ENCODE peak calls at places on chromosomes 16 and 17, in five cellular contexts. K is CD4-positive, alpha-beta T cell; X is WTC11; C is GM13976; Z is transverse colon. E is an unnamed sample.

GRCh38 chr17:48013876-48014602 is 23.6 kb downstream of the COPZ2 start:
- DNase-seq in K (no peak), X (no peak), C (no peak), Z (no peak), E (no peak)

GRCh38 chr17:14150604-14151003 is 81.3 kb downstream of the COX10 start:
- DNase-seq in K (no peak), X (no peak), C (no peak), Z (no peak), E (no peak)

GRCh38 chr17:34527908-34528470 is 51.4 kb upstream of the TMEM132E start:
- DNase-seq in K (no peak), X (peak; percentile 61), C (no peak), Z (no peak), E (no peak)

GRCh38 chr16:82031116-82032084 is 3.7 kb upstream of the HSD17B2 start:
- DNase-seq in K (no peak), X (no peak), C (peak; percentile 61), Z (no peak), E (no peak)

GRCh38 chr17:49224198-49224996 is 6.2 kb downstream of the PHOSPHO1 start:
- DNase-seq in K (peak; percentile 23), X (peak; percentile 68), C (no peak), Z (peak; percentile 52), E (no peak)

GRCh38 chr17:44599298-44600175 is 42.3 kb downstream of the FZD2 start:
- DNase-seq in K (no peak), X (no peak), C (no peak), Z (peak; percentile 23), E (no peak)

GRCh38 chr17:82963104-82963950 is 116.1 kb upstream of the METRNL start:
- DNase-seq in K (peak; percentile 24), X (peak; percentile 86), C (peak; percentile 75), Z (peak; percentile 76), E (peak; percentile 90)

GRCh38 chr17:63841350-63842172 is 924 bp downstream of the SMARCD2 start:
- DNase-seq in K (no peak), X (peak; percentile 25), C (peak; percentile 39), Z (peak; percentile 65), E (peak; percentile 88)

GRCh38 chr17:50830994-50831393 is 4.4 kb upstream of the WFIKKN2 start:
- DNase-seq in K (no peak), X (peak; percentile 35), C (no peak), Z (no peak), E (no peak)

GRCh38 chr16:4505356-4506153 is 29.4 kb downstream of the HMOX2 start:
- DNase-seq in K (peak; percentile 78), X (no peak), C (peak; percentile 79), Z (peak; percentile 67), E (no peak)

GRCh38 chr17:14302421-14303099 is 1.7 kb downstream of the HS3ST3B1 start:
- DNase-seq in K (peak; percentile 79), X (peak; percentile 84), C (peak; percentile 88), Z (peak; percentile 81), E (peak; percentile 95)

GRCh38 chr17:36652716-36653115 is 51.3 kb downstream of the MRM1 start:
- DNase-seq in K (no peak), X (no peak), C (no peak), Z (peak; percentile 66), E (no peak)

GRCh38 chr17:50926523-50926922 is 60.4 kb upstream of the TOB1 start:
- DNase-seq in K (no peak), X (no peak), C (no peak), Z (no peak), E (no peak)

GRCh38 chr17:18951941-18952842 is at the start of gene SLC5A10:
- DNase-seq in K (no peak), X (peak; percentile 52), C (peak; percentile 17), Z (no peak), E (no peak)
- TF ChIP-seq CTCF in K (no peak), X (no peak), C (no peak), Z (peak; percentile 20), E (no peak)

GRCh38 chr16:16021988-16022682 is 72.7 kb downstream of the ABCC1 start:
- DNase-seq in K (no peak), X (no peak), C (no peak), Z (peak; percentile 93), E (peak; percentile 95)
- TF ChIP-seq CTCF in K (no peak), X (no peak), C (no peak), Z (no peak), E (no peak)

GRCh38 chr16:55323637-55324490 is at the start of gene IRX6:
- DNase-seq in K (no peak), X (peak; percentile 87), C (peak; percentile 37), Z (no peak), E (no peak)
- TF ChIP-seq CTCF in K (no peak), X (peak; percentile 56), C (peak; percentile 2), Z (no peak), E (peak; percentile 68)

GRCh38 chr17:58121925-58122324 is 26.3 kb upstream of the OR4D1 start:
- DNase-seq in K (peak; percentile 42), X (peak; percentile 23), C (peak; percentile 44), Z (no peak), E (no peak)
- TF ChIP-seq CTCF in K (peak; percentile 82), X (no peak), C (peak; percentile 18), Z (no peak), E (peak; percentile 23)

GRCh38 chr17:40554646-40555295 is 10.5 kb downstream of the CCR7 start:
- DNase-seq in K (no peak), X (peak; percentile 6), C (peak; percentile 20), Z (no peak), E (no peak)
- TF ChIP-seq CTCF in K (no peak), X (no peak), C (no peak), Z (no peak), E (no peak)

GRCh38 chr17:66984730-66985129 is 20.2 kb downstream of the CACNG4 start:
- DNase-seq in K (no peak), X (no peak), C (no peak), Z (no peak), E (no peak)
- TF ChIP-seq CTCF in K (no peak), X (no peak), C (no peak), Z (no peak), E (no peak)

DNA sequence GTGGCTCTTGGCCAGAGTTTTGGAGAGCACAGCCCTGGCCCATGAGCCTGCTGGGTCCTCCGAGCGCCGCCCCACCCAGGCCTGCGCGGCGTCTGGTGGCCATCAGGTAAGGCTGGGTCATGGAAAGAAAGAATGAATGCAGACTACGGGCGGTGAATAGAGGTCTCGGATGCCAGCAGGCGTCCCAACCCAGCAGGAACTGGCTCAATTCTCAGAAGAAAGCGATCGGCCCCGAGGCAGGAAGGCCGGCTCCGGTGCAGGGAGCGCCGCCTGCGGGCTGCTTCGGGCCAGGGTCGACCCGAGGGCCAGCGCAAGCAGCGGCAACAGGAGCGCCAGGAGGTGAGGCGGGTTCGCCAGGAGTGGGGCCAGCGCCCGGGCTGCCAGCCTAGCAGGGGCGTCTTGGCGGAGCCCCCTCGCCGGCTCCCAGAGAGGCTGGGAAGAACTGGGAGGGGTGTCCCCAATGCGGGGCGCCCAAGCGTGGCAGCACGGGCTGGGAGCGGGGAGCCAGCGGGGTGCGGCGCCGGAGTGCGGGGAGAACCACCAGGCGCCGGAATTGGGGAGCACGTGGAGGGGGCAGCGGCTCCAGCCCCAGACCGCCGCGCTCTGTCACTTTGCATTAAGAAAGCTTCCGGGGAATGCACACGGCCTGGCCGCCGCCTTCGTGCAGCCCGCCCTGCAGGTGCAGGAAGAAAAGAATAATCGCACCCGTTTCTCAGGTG is 7.1 kb upstream of the TMC5 start:
- DNase-seq in K (no peak), X (peak; percentile 80), C (peak; percentile 63), Z (peak; percentile 77), E (no peak)
- TF ChIP-seq CTCF in K (no peak), X (no peak), C (no peak), Z (peak; percentile 41), E (no peak)

GRCh38 chr17:4594406-4595349 is 10.3 kb downstream of the SMTNL2 start:
- DNase-seq in K (no peak), X (peak; percentile 76), C (peak; percentile 79), Z (peak; percentile 53), E (no peak)
- TF ChIP-seq CTCF in K (peak; percentile 34), X (peak; percentile 55), C (peak; percentile 20), Z (peak; percentile 33), E (no peak)